ENCODE peak calls at places on chromosomes 6 and 20, in four cellular contexts. One of them, this sample, is unnamed.

GRCh38 chr20:50931048-50931305 is 260 bp downstream of the ADNP start:
- DNase-seq in RPMI8226: no peak
- DNase-seq in ACHN: no peak
- DNase-seq in hepatic stellate cell: no peak
- DNase-seq in this sample: no peak

GRCh38 chr6:157999100-158000051 is 17.7 kb downstream of the SYNJ2 start:
- DNase-seq in ACHN: no peak
- DNase-seq in RPMI8226: no peak
- DNase-seq in hepatic stellate cell: no peak
- DNase-seq in this sample: no peak

GRCh38 chr6:134420638-134421181 is 102.8 kb upstream of the SGK1 start:
- DNase-seq in hepatic stellate cell: peak; percentile 50
- DNase-seq in RPMI8226: no peak
- DNase-seq in ACHN: peak; percentile 75
- DNase-seq in this sample: peak; percentile 23

GRCh38 chr6:55980627-55981211 is 105.3 kb upstream of the BMP5 start:
- DNase-seq in ACHN: peak; percentile 57
- DNase-seq in hepatic stellate cell: peak; percentile 12
- DNase-seq in RPMI8226: peak; percentile 29
- DNase-seq in this sample: peak; percentile 29

GRCh38 chr6:32799168-32799567 is 17.6 kb downstream of the HLA-DOB start:
- DNase-seq in hepatic stellate cell: no peak
- DNase-seq in ACHN: no peak
- DNase-seq in RPMI8226: no peak
- DNase-seq in this sample: no peak

GRCh38 chr6:160069459-160069858 is 52.2 kb upstream of the SLC22A1 start:
- DNase-seq in RPMI8226: peak; percentile 11
- DNase-seq in ACHN: no peak
- DNase-seq in hepatic stellate cell: no peak
- DNase-seq in this sample: no peak

GRCh38 chr6:129440691-129441090 is 269.3 kb downstream of the ARHGAP18 start:
- DNase-seq in hepatic stellate cell: no peak
- DNase-seq in ACHN: no peak
- DNase-seq in RPMI8226: no peak
- DNase-seq in this sample: no peak

GRCh38 chr6:28816909-28817807 is 106.6 kb downstream of the TRIM27 start:
- DNase-seq in hepatic stellate cell: peak; percentile 50
- DNase-seq in ACHN: peak; percentile 66
- DNase-seq in RPMI8226: peak; percentile 88
- DNase-seq in this sample: peak; percentile 76

GRCh38 chr6:35050988-35051330 is 90.2 kb downstream of the TCP11 start:
- DNase-seq in ACHN: no peak
- DNase-seq in hepatic stellate cell: no peak
- DNase-seq in RPMI8226: no peak
- DNase-seq in this sample: no peak

This sample was measured in AG08396.